ENCODE peak calls at places on chromosome 22, in four cellular contexts. I is AG04450, Z is fibroblast of villous mesenchyme, E is choroid plexus epithelial cell. H is an unnamed sample.

GRCh38 chr22:49460662-49461371 is 366.9 kb downstream of the BRD1 start:
- DNase-seq in I (no peak), E (no peak), Z (no peak), H (no peak)

GRCh38 chr22:18021431-18021830 is 2.9 kb downstream of the MICAL3 start:
- DNase-seq in E (no peak), I (no peak), Z (no peak), H (no peak)

GRCh38 chr22:37079668-37080171 is 28.2 kb downstream of the KCTD17 start:
- DNase-seq in Z (peak; percentile 38), I (no peak), E (peak; percentile 51), H (no peak)

GRCh38 chr22:36977401-36977861 is 41.8 kb downstream of the TST start:
- DNase-seq in E (peak; percentile 57), Z (peak; percentile 15), I (no peak), H (no peak)

GRCh38 chr22:42289671-42290269 is 19.3 kb upstream of the TCF20 start:
- DNase-seq in I (no peak), Z (no peak), E (peak; percentile 5), H (no peak)

GRCh38 chr22:42366815-42367581 is 65.2 kb downstream of the NFAM1 start:
- DNase-seq in E (no peak), Z (no peak), I (no peak), H (no peak)

GRCh38 chr22:17272511-17272991 is 53.3 kb upstream of the ADA2 start:
- DNase-seq in E (no peak), Z (no peak), I (no peak), H (no peak)

GRCh38 chr22:44091021-44091721 is 67.1 kb downstream of the PARVB start:
- DNase-seq in E (peak; percentile 56), Z (no peak), I (no peak), H (no peak)

GRCh38 chr22:43535741-43536140 is 123.9 kb downstream of the MPPED1 start:
- DNase-seq in I (no peak), Z (no peak), E (no peak), H (no peak)

GRCh38 chr22:47259990-47260389 is 497.5 kb downstream of the TBC1D22A start:
- DNase-seq in I (no peak), E (no peak), Z (no peak), H (no peak)

GRCh38 chr22:48182036-48182435 is 1419.6 kb downstream of the TBC1D22A start:
- DNase-seq in Z (no peak), I (no peak), E (no peak), H (no peak)

GRCh38 chr22:17107547-17107810 is 13.7 kb downstream of the TMEM121B start:
- DNase-seq in Z (no peak), I (no peak), E (no peak), H (no peak)

GRCh38 chr22:44127353-44127752 is 53.4 kb upstream of the PARVG start:
- DNase-seq in E (peak; percentile 47), Z (no peak), I (no peak), H (no peak)

GRCh38 chr22:36369922-36370781 is 17.6 kb downstream of the MYH9 start:
- DNase-seq in I (no peak), Z (no peak), E (peak; percentile 60), H (peak; percentile 60)

GRCh38 chr22:31488988-31489617 is 539 bp downstream of the EIF4ENIF1 start:
- DNase-seq in I (no peak), E (peak; percentile 28), Z (peak; percentile 38), H (no peak)

GRCh38 chr22:41873391-41873790 is 40.5 kb downstream of the SREBF2 start:
- DNase-seq in Z (no peak), E (no peak), I (no peak), H (peak; percentile 88)

GRCh38 chr22:28674121-28674563 is 5.5 kb downstream of the TTC28 start:
- DNase-seq in Z (peak; percentile 72), I (no peak), E (peak; percentile 85), H (no peak)

GRCh38 chr22:17774206-17774927 is at the start of gene BID:
- DNase-seq in I (no peak), Z (no peak), E (no peak), H (no peak)

GRCh38 chr22:48300877-48301276 is 1526.8 kb downstream of the BRD1 start:
- DNase-seq in Z (no peak), E (no peak), I (no peak), H (no peak)

GRCh38 chr22:35705141-35705540 is 12.5 kb upstream of the APOL5 start:
- DNase-seq in E (peak; percentile 91), I (peak; percentile 85), Z (peak; percentile 82), H (no peak)

GRCh38 chr22:43931771-43932170 is 8.2 kb downstream of the PNPLA3 start:
- DNase-seq in I (no peak), Z (no peak), E (no peak), H (no peak)

GRCh38 chr22:36904260-36904659 is 9.2 kb upstream of the CSF2RB start:
- DNase-seq in E (no peak), I (no peak), Z (no peak), H (no peak)

GRCh38 chr22:30922151-30922611 is 46.4 kb downstream of the MORC2 start:
- DNase-seq in Z (peak; percentile 68), E (peak; percentile 45), I (no peak), H (no peak)

GRCh38 chr22:32462452-32462851 is 1.8 kb downstream of the BPIFC start:
- DNase-seq in E (no peak), Z (no peak), I (no peak), H (no peak)

DNA sequence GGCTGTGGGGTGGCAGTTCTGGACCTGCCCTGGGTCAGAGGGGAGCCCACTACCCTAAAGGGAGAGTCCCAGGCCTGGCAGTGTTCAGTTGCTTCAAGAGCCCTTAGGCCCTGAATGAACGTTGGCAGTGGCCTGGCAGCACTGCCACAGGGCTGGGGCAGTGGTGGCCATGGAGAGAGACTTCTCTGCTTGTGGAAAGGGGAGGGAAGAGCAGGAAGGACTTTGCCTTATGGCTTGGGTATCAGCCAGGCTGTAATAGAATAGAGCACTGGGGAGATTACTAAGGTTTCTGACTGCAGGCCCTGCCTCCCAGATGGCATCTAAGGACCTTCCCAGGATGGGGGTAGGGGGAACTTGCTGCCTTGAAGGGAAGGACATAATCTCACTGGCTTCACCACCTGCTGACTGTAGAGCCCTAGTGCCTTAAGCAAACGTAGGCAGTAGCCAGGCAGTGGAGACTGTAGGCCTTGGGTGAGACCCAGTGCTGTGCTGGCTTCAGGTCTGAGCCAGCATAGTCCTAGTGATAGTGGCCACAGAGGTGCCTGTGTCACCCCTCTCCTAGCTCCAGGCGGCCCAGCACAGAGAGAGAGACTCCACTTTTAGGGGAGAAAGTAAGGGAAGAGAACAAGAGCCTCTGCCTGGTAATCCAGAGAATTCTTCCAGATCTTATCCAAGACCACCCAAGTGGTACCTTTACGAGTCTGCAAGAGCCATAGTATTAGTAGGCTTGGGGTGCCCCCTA is 27.6 kb downstream of the PLA2G6 start:
- DNase-seq in I (no peak), E (no peak), Z (no peak), H (no peak)
- TF ChIP-seq CTCF in I (no peak), E (peak; percentile 20), Z (no peak), H (no peak)

GRCh38 chr22:45908961-45909360 is 68.0 kb downstream of the WNT7B start:
- DNase-seq in E (no peak), Z (no peak), I (no peak), H (no peak)

GRCh38 chr22:45907996-45908395 is 69.0 kb downstream of the WNT7B start:
- DNase-seq in I (no peak), E (no peak), Z (no peak), H (no peak)

GRCh38 chr22:45911601-45912271 is 65.2 kb downstream of the WNT7B start:
- DNase-seq in Z (peak; percentile 76), I (no peak), E (peak; percentile 26), H (no peak)

GRCh38 chr22:45912910-45913309 is 64.1 kb downstream of the WNT7B start:
- DNase-seq in E (no peak), Z (no peak), I (no peak), H (no peak)

GRCh38 chr22:45910928-45911467 is 66.0 kb downstream of the WNT7B start:
- DNase-seq in E (no peak), I (no peak), Z (no peak), H (no peak)
- H3K4me3 ChIP-seq in E (no peak overlapping the region), I (no peak overlapping the region), Z (no peak overlapping the region), H (no peak overlapping the region)

GRCh38 chr22:23119492-23120414 is 22.0 kb downstream of the RSPH14 start:
- DNase-seq in Z (no peak), E (no peak), I (no peak), H (no peak)

GRCh38 chr22:23117275-23117674 is 24.5 kb downstream of the RSPH14 start:
- DNase-seq in E (no peak), Z (no peak), I (no peak), H (no peak)

GRCh38 chr22:23117890-23118646 is 23.7 kb downstream of the RSPH14 start:
- DNase-seq in E (no peak), Z (no peak), I (no peak), H (no peak)

GRCh38 chr22:23120415-23120899 is 21.3 kb downstream of the RSPH14 start:
- DNase-seq in Z (no peak), E (no peak), I (no peak), H (no peak)

DNA sequence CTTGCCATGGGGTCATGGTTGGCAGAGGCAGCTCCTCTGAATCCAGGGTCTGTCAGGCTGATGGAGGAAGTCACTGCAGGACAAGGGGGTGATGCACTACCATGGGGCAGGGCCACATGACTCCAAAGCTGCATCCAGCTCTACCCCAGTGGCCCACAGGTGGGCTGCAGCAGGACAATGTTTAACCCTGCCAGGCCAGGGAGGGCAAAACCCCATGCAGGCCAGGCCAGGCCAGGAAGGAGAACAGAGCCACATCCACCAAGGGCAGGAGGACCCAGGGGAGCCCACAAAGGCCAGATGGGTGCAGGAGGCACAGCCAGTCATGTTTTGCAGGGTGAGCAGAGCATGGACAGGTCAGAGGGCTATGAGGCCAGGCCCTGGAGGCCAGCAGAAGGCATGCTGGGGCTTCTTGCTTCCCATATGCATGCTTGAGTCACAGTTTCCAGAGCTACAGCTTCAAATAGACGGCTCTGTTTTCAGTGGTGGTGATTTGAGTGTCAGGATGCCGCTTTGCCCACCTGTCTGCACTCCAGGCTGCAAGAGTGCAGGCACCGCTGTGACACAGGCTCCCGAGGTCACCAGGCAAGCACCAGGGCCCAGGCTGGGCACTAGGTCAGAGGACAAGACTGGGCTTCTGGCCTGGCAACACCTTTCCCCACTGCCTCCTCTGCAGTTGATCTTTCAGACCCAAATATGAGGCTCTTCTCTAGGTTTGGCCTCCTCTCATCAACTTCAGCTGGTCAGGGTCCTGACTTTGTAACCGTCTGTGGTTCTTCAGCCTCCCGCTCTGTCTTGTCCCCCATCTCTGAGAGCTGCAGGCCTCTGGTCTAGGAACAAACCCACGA is 22.9 kb downstream of the RSPH14 start:
- DNase-seq in Z (no peak), E (no peak), I (no peak), H (no peak)
- TF ChIP-seq CTCF in Z (no peak), E (no peak), I (no peak), H (no peak)

DNA sequence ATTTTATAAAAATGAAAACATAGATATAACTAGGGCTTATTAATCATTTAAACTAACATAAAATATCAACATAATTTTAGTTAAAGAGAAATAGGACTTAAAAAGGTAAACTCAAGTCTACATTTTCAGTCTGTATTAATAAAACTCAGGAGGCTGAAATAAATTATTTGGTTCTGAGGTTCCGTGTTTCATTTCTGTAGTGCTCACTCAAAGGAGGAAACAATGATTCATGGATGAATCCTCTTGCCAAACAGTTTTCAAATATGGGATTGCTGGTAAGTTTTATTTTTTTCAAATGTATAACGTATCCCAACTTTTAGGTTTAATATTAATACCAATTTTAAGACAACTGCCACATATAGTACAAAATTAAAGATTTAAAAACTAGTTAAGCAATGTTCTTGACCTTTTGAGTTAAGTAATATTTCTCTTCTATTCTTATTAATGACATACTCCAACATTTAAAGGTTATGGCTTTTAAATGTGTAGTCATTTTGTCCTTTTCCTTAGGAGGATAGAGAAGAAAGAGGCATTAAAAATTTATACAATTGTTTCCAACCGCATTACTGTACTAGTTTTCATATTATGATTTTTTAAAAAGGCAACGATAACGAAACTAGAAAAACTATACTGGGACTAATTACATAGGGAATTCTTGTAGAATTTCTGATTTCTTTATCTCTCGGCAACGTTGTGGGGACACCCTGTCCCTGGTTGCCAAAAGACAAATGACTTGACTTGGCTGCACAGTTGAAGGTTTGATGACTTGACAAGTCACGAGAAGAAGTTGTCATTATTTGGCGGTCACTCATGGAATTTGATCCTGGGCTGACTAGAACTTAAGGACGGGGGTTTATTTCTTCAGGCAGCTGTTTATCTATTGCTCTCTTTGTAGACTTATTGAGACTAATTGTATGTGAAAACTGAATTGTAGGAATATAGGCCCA is 69.2 kb upstream of the ADSL start:
- DNase-seq in I (no peak), E (peak; percentile 64), Z (peak; percentile 33), H (no peak)
- H3K4me3 ChIP-seq in I (peak overlapping the region; percentile 61), E (peak overlapping the region; percentile 51), Z (peak overlapping the region; percentile 52), H (no peak overlapping the region)

H was measured in retinal pigment epithelial cell.